ENCODE peak calls at places on chromosomes 2 and 18, in five cellular contexts. One of them, this sample, is unnamed.

GRCh38 chr2:69768217-69768616 is 26.3 kb downstream of the ANXA4 start:
- DNase-seq in thyroid gland: no peak
- DNase-seq in stimulated activated CD4-positive, alpha-beta T cell treated with anti-CD3 and anti-CD28 coated beads, Interleukin-4, amount 100 ng/mL, for 48 hours: no peak
- DNase-seq in bronchial epithelial cell: no peak
- DNase-seq in GM03348: no peak
- DNase-seq in this sample: no peak

GRCh38 chr2:121075006-121075545 is 209.9 kb downstream of the TFCP2L1 start:
- DNase-seq in thyroid gland: no peak
- DNase-seq in stimulated activated CD4-positive, alpha-beta T cell treated with anti-CD3 and anti-CD28 coated beads, Interleukin-4, amount 100 ng/mL, for 48 hours: peak
- DNase-seq in bronchial epithelial cell: peak
- DNase-seq in GM03348: peak
- DNase-seq in this sample: peak

GRCh38 chr2:168392797-168393196 is 63.3 kb upstream of the CERS6 start:
- DNase-seq in thyroid gland: no peak
- DNase-seq in stimulated activated CD4-positive, alpha-beta T cell treated with anti-CD3 and anti-CD28 coated beads, Interleukin-4, amount 100 ng/mL, for 48 hours: no peak
- DNase-seq in bronchial epithelial cell: no peak
- DNase-seq in GM03348: no peak
- DNase-seq in this sample: no peak

GRCh38 chr18:23890589-23890988 is 124.0 kb upstream of the TTC39C start:
- DNase-seq in thyroid gland: no peak
- DNase-seq in stimulated activated CD4-positive, alpha-beta T cell treated with anti-CD3 and anti-CD28 coated beads, Interleukin-4, amount 100 ng/mL, for 48 hours: no peak
- DNase-seq in bronchial epithelial cell: no peak
- DNase-seq in GM03348: peak
- DNase-seq in this sample: no peak

GRCh38 chr2:240705204-240705781 is 13.6 kb downstream of the AQP12A start:
- DNase-seq in thyroid gland: no peak
- DNase-seq in stimulated activated CD4-positive, alpha-beta T cell treated with anti-CD3 and anti-CD28 coated beads, Interleukin-4, amount 100 ng/mL, for 48 hours: no peak
- DNase-seq in bronchial epithelial cell: no peak
- DNase-seq in GM03348: no peak
- DNase-seq in this sample: no peak

GRCh38 chr18:50247562-50247961 is 18.7 kb downstream of the CFAP53 start:
- DNase-seq in thyroid gland: no peak
- DNase-seq in stimulated activated CD4-positive, alpha-beta T cell treated with anti-CD3 and anti-CD28 coated beads, Interleukin-4, amount 100 ng/mL, for 48 hours: no peak
- DNase-seq in bronchial epithelial cell: no peak
- DNase-seq in GM03348: no peak
- DNase-seq in this sample: no peak

GRCh38 chr2:222736301-222736700 is 64.8 kb downstream of the MOGAT1 start:
- DNase-seq in thyroid gland: no peak
- DNase-seq in stimulated activated CD4-positive, alpha-beta T cell treated with anti-CD3 and anti-CD28 coated beads, Interleukin-4, amount 100 ng/mL, for 48 hours: no peak
- DNase-seq in bronchial epithelial cell: no peak
- DNase-seq in GM03348: peak
- DNase-seq in this sample: no peak

GRCh38 chr2:53632714-53633113 is 134.9 kb upstream of the CHAC2 start:
- DNase-seq in thyroid gland: no peak
- DNase-seq in stimulated activated CD4-positive, alpha-beta T cell treated with anti-CD3 and anti-CD28 coated beads, Interleukin-4, amount 100 ng/mL, for 48 hours: no peak
- DNase-seq in bronchial epithelial cell: peak
- DNase-seq in GM03348: peak
- DNase-seq in this sample: no peak

GRCh38 chr18:63892544-63892943 is 5.0 kb downstream of the SERPINB2 start:
- DNase-seq in thyroid gland: no peak
- DNase-seq in stimulated activated CD4-positive, alpha-beta T cell treated with anti-CD3 and anti-CD28 coated beads, Interleukin-4, amount 100 ng/mL, for 48 hours: no peak
- DNase-seq in bronchial epithelial cell: no peak
- DNase-seq in GM03348: no peak
- DNase-seq in this sample: no peak

GRCh38 chr2:166057363-166058169 is 70.3 kb downstream of the SCN1A start:
- DNase-seq in thyroid gland: no peak
- DNase-seq in stimulated activated CD4-positive, alpha-beta T cell treated with anti-CD3 and anti-CD28 coated beads, Interleukin-4, amount 100 ng/mL, for 48 hours: no peak
- DNase-seq in bronchial epithelial cell: peak
- DNase-seq in GM03348: peak
- DNase-seq in this sample: no peak

GRCh38 chr2:144836635-144837350 is 316.9 kb upstream of the ZEB2 start:
- DNase-seq in thyroid gland: no peak
- DNase-seq in stimulated activated CD4-positive, alpha-beta T cell treated with anti-CD3 and anti-CD28 coated beads, Interleukin-4, amount 100 ng/mL, for 48 hours: no peak
- DNase-seq in bronchial epithelial cell: peak
- DNase-seq in GM03348: no peak
- DNase-seq in this sample: no peak

GRCh38 chr2:79944205-79944604 is 360.3 kb downstream of the LRRTM1 start:
- DNase-seq in thyroid gland: no peak
- DNase-seq in stimulated activated CD4-positive, alpha-beta T cell treated with anti-CD3 and anti-CD28 coated beads, Interleukin-4, amount 100 ng/mL, for 48 hours: no peak
- DNase-seq in bronchial epithelial cell: no peak
- DNase-seq in GM03348: no peak
- DNase-seq in this sample: no peak

GRCh38 chr18:5865521-5865920 is 29.8 kb downstream of the TMEM200C start:
- DNase-seq in thyroid gland: no peak
- DNase-seq in stimulated activated CD4-positive, alpha-beta T cell treated with anti-CD3 and anti-CD28 coated beads, Interleukin-4, amount 100 ng/mL, for 48 hours: no peak
- DNase-seq in bronchial epithelial cell: no peak
- DNase-seq in GM03348: no peak
- DNase-seq in this sample: no peak

GRCh38 chr2:146547236-146547635 is 1297.6 kb upstream of the ACVR2A start:
- DNase-seq in thyroid gland: no peak
- DNase-seq in stimulated activated CD4-positive, alpha-beta T cell treated with anti-CD3 and anti-CD28 coated beads, Interleukin-4, amount 100 ng/mL, for 48 hours: no peak
- DNase-seq in bronchial epithelial cell: no peak
- DNase-seq in GM03348: no peak
- DNase-seq in this sample: no peak

GRCh38 chr2:26144031-26144430 is 28.9 kb upstream of the GAREM2 start:
- DNase-seq in thyroid gland: no peak
- DNase-seq in stimulated activated CD4-positive, alpha-beta T cell treated with anti-CD3 and anti-CD28 coated beads, Interleukin-4, amount 100 ng/mL, for 48 hours: no peak
- DNase-seq in bronchial epithelial cell: no peak
- DNase-seq in GM03348: no peak
- DNase-seq in this sample: no peak

GRCh38 chr18:48631851-48632250 is 93.0 kb downstream of the CTIF start:
- DNase-seq in thyroid gland: no peak
- DNase-seq in stimulated activated CD4-positive, alpha-beta T cell treated with anti-CD3 and anti-CD28 coated beads, Interleukin-4, amount 100 ng/mL, for 48 hours: no peak
- DNase-seq in bronchial epithelial cell: no peak
- DNase-seq in GM03348: no peak
- DNase-seq in this sample: no peak

GRCh38 chr2:72112981-72113846 is 34.4 kb downstream of the CYP26B1 start:
- DNase-seq in thyroid gland: no peak
- DNase-seq in stimulated activated CD4-positive, alpha-beta T cell treated with anti-CD3 and anti-CD28 coated beads, Interleukin-4, amount 100 ng/mL, for 48 hours: no peak
- DNase-seq in bronchial epithelial cell: no peak
- DNase-seq in GM03348: no peak
- DNase-seq in this sample: no peak

GRCh38 chr2:73063909-73064875 is 7.3 kb downstream of the SFXN5 start:
- DNase-seq in thyroid gland: no peak
- DNase-seq in stimulated activated CD4-positive, alpha-beta T cell treated with anti-CD3 and anti-CD28 coated beads, Interleukin-4, amount 100 ng/mL, for 48 hours: no peak
- DNase-seq in bronchial epithelial cell: peak
- DNase-seq in GM03348: peak
- DNase-seq in this sample: no peak

GRCh38 chr2:75516378-75517122 is 44.2 kb downstream of the EVA1A start:
- DNase-seq in thyroid gland: no peak
- DNase-seq in stimulated activated CD4-positive, alpha-beta T cell treated with anti-CD3 and anti-CD28 coated beads, Interleukin-4, amount 100 ng/mL, for 48 hours: no peak
- DNase-seq in bronchial epithelial cell: peak
- DNase-seq in GM03348: no peak
- DNase-seq in this sample: no peak

GRCh38 chr18:4797286-4797685 is 342.2 kb upstream of the DLGAP1 start:
- DNase-seq in thyroid gland: no peak
- DNase-seq in stimulated activated CD4-positive, alpha-beta T cell treated with anti-CD3 and anti-CD28 coated beads, Interleukin-4, amount 100 ng/mL, for 48 hours: no peak
- DNase-seq in bronchial epithelial cell: no peak
- DNase-seq in GM03348: no peak
- DNase-seq in this sample: no peak

GRCh38 chr2:69214898-69215297 is 172.1 kb downstream of the GFPT1 start:
- DNase-seq in thyroid gland: no peak
- DNase-seq in stimulated activated CD4-positive, alpha-beta T cell treated with anti-CD3 and anti-CD28 coated beads, Interleukin-4, amount 100 ng/mL, for 48 hours: no peak
- DNase-seq in bronchial epithelial cell: peak
- DNase-seq in GM03348: no peak
- DNase-seq in this sample: no peak

GRCh38 chr2:241035818-241036396 is 37.5 kb downstream of the SNED1 start:
- DNase-seq in thyroid gland: no peak
- DNase-seq in stimulated activated CD4-positive, alpha-beta T cell treated with anti-CD3 and anti-CD28 coated beads, Interleukin-4, amount 100 ng/mL, for 48 hours: no peak
- DNase-seq in bronchial epithelial cell: no peak
- DNase-seq in GM03348: no peak
- DNase-seq in this sample: peak

GRCh38 chr18:25453556-25454269 is 101.7 kb upstream of the ZNF521 start:
- DNase-seq in thyroid gland: no peak
- DNase-seq in stimulated activated CD4-positive, alpha-beta T cell treated with anti-CD3 and anti-CD28 coated beads, Interleukin-4, amount 100 ng/mL, for 48 hours: no peak
- DNase-seq in bronchial epithelial cell: no peak
- DNase-seq in GM03348: peak
- DNase-seq in this sample: no peak

GRCh38 chr2:23425886-23426283 is 40.9 kb downstream of the KLHL29 start:
- DNase-seq in thyroid gland: no peak
- DNase-seq in stimulated activated CD4-positive, alpha-beta T cell treated with anti-CD3 and anti-CD28 coated beads, Interleukin-4, amount 100 ng/mL, for 48 hours: no peak
- DNase-seq in bronchial epithelial cell: no peak
- DNase-seq in GM03348: no peak
- DNase-seq in this sample: no peak

GRCh38 chr2:112164876-112165275 is 26.7 kb downstream of the FBLN7 start:
- DNase-seq in thyroid gland: no peak
- DNase-seq in stimulated activated CD4-positive, alpha-beta T cell treated with anti-CD3 and anti-CD28 coated beads, Interleukin-4, amount 100 ng/mL, for 48 hours: no peak
- DNase-seq in bronchial epithelial cell: no peak
- DNase-seq in GM03348: no peak
- DNase-seq in this sample: no peak

GRCh38 chr2:144467479-144468210 is 52.3 kb downstream of the ZEB2 start:
- DNase-seq in thyroid gland: no peak
- DNase-seq in stimulated activated CD4-positive, alpha-beta T cell treated with anti-CD3 and anti-CD28 coated beads, Interleukin-4, amount 100 ng/mL, for 48 hours: no peak
- DNase-seq in bronchial epithelial cell: no peak
- DNase-seq in GM03348: no peak
- DNase-seq in this sample: no peak